ENCODE peak calls at places on chromosome 14, in five cellular contexts. M, U, R, K and Z are unnamed samples.

GRCh38 chr14:51167587-51168219 is 72.3 kb upstream of the TMX1 start:
- DNase-seq in K (no peak), U (no peak), M (no peak), R (no peak), Z (no peak)

GRCh38 chr14:51867753-51868152 is 7.3 kb downstream of the GNG2 start:
- DNase-seq in M (no peak), U (no peak), K (no peak), R (no peak), Z (no peak)

GRCh38 chr14:60095781-60096450 is 4.2 kb downstream of the PCNX4 start:
- DNase-seq in U (no peak), K (no peak), M (no peak), R (no peak), Z (no peak)

GRCh38 chr14:104470588-104470987 is 109.0 kb upstream of the C14orf180 start:
- DNase-seq in R (peak), K (no peak), U (no peak), M (no peak), Z (no peak)

GRCh38 chr14:42855159-42855558 is 1248.5 kb downstream of the LRFN5 start:
- DNase-seq in K (no peak), U (no peak), R (no peak), M (no peak), Z (no peak)

GRCh38 chr14:22265319-22266140 is 323.5 kb downstream of the DAD1 start:
- DNase-seq in K (no peak), R (no peak), M (no peak), U (no peak), Z (no peak)

GRCh38 chr14:42424501-42424900 is 817.8 kb downstream of the LRFN5 start:
- DNase-seq in U (no peak), M (no peak), R (no peak), K (no peak), Z (no peak)

GRCh38 chr14:44803239-44803905 is 158.4 kb downstream of the KLHL28 start:
- DNase-seq in R (no peak), U (peak), M (peak), K (peak), Z (peak)

GRCh38 chr14:36756221-36756620 is 94.6 kb downstream of the PAX9 start:
- DNase-seq in U (no peak), M (no peak), K (no peak), R (no peak), Z (no peak)

GRCh38 chr14:69059658-69060648 is 80.9 kb upstream of the ACTN1 start:
- DNase-seq in M (no peak), R (no peak), K (no peak), U (no peak), Z (no peak)

GRCh38 chr14:77565289-77566081 is 51.0 kb downstream of the SPTLC2 start:
- DNase-seq in R (no peak), K (no peak), U (no peak), M (no peak), Z (no peak)
- TF ChIP-seq SUZ12 in R (no peak), K (no peak), U (no peak), M (no peak), Z (no peak)

GRCh38 chr14:54168489-54168888 is 211.9 kb upstream of the BMP4 start:
- DNase-seq in R (no peak), M (no peak), K (no peak), U (no peak), Z (no peak)

GRCh38 chr14:54166049-54166950 is 209.7 kb upstream of the BMP4 start:
- DNase-seq in K (no peak), M (no peak), U (no peak), R (no peak), Z (no peak)

GRCh38 chr14:54170301-54170700 is 213.7 kb upstream of the BMP4 start:
- DNase-seq in M (no peak), K (no peak), U (no peak), R (no peak), Z (no peak)

GRCh38 chr14:54172114-54172513 is 215.5 kb upstream of the BMP4 start:
- DNase-seq in R (no peak), U (no peak), K (no peak), M (no peak), Z (no peak)

DNA sequence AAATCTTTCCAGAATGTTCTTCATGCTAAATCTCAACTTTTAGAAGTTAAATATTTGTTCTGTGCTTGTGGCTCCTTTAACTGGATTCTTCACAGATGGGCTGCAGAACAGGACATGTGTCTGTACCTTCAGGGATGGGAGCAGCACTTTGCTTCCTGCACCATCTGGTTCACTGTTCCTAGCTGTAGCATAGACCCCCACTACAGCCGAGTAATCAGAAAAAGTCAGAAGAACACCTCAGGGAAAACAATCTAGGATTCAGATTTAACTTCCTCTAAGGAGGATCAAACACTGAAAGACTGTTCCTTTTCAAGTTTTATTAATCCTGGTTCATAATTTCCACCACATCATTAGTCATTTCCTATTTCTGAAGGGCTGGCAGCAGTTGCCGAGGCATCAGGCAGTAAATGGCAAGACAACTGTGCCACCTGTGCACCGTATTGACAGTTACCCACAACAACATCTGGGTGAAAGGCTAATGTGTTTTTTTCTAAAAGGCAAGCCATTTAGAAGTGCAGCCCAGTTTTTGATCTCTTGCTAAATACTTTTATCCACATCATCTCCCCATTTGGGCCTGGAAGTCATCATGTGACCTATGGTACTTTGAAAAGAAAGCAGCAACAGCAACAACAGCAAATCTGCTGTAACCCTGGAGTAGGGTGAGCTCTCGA is 212.8 kb upstream of the BMP4 start:
- DNase-seq in U (no peak), K (no peak), M (no peak), R (no peak), Z (no peak)
- TF ChIP-seq SUZ12 in U (no peak), K (no peak), M (no peak), R (no peak), Z (no peak)

DNA sequence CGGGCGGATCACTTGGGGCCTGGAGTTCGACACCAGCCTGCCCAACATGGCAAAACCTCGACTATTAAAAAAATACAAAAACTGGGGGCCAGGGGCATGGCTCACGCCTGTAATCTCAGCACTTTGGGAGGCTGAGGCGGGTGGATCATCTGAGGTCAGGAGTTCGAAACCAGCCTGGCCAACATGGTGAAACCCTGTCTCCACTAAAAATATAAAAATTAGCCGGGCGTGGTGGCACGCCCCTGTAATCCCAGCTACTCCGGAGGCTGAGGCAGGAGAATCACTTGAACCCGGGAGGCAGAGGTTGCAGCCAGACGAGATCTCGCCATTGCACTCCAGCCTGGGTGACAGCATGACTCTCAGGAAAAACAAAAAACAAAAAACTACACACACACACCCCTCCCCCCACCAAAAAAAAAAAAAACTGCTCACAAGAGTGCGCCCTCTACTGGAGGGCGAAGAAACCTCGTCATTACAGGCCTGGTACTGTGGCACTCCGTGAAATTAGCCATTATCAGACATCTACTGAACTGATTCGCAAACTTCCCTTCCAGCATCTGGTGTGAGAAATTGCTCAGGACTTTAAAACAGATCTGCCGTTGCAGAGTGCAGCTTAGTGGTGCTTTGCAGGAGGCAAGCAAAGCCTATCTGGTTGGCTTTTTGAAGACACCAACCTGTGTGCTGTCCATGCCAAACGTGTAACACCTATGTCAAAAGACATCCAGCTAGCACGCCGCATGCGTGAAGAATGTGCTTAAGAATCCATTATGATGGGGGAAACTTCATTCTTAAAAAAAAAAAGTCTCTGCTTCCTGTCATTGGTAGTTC is 7.7 kb downstream of the PPP1R3E start:
- DNase-seq in U (peak), R (peak), K (no peak), M (peak), Z (no peak)
- TF ChIP-seq SUZ12 in U (no peak), R (no peak), K (no peak), M (no peak), Z (no peak)

DNA sequence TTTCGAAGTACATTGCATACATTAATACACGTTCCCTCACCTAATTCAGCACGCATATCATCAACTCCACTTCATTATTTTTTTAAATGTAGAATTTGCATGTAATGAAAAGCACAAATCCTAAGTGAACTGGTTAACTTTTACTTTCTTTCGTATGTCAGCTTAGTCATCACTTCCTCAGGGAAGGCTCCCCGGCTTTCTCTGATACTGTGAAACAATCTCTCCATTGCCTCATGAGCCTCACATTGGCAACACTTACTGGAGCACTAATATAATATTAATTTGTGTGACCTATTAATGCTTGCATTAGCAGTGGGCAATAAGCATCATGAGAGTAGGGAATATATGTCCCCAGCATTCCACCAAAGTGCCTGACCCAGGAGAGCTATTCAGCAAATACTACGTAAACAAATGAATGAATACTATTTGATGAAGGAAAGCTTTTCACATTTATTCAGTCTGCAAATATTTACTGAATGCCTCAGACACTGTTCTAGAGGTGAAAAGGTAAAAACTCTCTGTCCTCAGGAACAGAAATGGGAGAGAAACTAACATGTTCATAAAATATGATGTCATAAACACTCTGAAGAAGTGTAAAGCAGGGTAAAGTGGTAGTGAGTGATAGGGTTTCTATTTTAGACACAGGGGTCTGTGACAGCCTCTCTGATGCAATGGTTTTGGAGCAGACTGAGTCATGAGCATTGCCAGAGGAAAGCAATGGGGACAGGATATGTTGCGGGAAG is 327.5 kb upstream of the DIO2 start:
- DNase-seq in R (no peak), K (no peak), M (peak), U (no peak), Z (no peak)
- TF ChIP-seq SUZ12 in R (no peak), K (no peak), M (no peak), U (no peak), Z (no peak)

DNA sequence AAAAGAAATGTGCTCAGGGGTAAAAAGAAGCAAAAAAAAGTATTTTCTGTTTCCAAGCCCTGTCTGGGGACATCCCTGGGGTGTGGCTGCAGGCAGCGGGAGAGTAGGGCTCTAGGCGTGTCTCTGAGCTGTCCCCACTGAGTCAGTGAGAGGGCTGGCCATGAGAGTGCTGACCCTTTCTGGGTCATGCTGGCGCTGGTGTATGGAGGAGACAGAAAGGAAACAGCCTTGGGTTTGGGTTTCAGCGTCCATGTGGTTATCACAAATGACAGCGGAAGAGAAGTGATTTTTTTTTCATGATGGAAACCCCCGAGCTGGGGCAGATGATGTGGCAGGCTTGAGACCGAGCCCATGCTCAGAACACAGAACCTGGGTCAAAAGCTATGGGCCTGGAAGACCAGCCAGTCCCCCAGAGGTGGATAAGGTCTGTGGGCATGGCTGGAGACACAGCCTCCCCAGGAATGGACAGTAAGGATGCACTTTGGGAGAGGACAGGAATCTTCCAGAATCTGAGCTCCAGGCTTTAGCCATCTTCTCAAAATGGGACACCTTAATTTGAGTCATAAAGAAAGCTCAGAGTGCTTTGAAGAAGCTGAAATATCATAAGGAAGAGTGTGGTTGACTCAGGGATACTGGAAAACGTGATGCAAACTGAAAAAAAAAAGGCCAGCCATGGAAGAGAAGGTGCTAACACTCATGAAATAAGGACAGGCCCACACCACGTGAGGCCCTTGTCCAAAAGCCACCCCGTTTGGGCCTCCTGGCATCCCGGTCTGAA is 36.2 kb downstream of the SYNE3 start:
- DNase-seq in M (no peak), K (no peak), R (no peak), U (no peak), Z (no peak)
- TF ChIP-seq SUZ12 in M (no peak), K (no peak), R (no peak), U (no peak), Z (no peak)

DNA sequence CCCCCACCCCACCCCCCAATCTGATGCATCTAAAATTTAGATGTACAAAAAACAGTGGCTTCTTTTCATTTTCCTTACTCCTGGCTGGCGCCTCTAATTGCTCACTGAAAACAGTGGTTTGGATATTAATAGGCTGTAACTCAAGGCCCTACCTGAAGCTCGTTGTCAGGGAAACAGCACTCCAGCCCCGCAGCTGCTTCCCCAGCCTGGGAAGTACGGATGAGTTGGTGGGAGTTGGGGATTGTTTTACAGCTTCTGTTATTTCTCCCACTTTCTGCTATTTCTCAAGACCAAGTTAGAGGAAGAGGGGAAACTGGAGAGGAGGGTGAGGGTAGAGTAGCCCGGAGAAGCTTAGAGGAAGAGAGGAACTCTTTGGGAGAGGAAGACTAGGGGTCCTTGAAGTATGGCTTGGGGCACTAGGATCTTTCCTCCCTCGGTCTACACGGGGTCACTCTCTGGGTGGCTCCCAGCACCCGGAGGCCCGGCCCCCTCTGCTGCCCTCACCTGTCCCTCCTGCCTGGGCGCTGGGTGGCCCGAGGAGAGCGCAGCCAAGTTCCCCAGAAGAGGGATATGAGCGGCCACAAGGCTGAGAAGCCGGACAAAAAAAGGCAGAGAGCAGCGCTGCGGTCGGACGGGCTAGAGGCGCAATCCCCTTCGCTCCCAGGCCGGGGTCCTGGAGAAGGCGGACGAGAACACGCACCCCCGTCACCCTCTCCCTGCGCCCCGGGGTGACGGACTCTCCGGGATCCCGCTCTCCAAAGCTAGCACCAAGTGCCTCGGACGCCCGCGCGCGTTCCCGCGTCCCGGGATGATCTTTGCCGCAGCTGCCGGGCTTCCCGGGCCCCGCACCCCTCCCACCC is 702 bp downstream of the SPTB start:
- DNase-seq in M (no peak), K (no peak), U (peak), R (peak), Z (no peak)
- TF ChIP-seq SUZ12 in M (no peak), K (no peak), U (no peak), R (peak), Z (no peak)